ENCODE peak calls at places on chromosomes 16 and 17, in seven cellular contexts. One of them, this sample, is unnamed.

GRCh38 chr16:58488531-58488930 is 11.4 kb upstream of the NDRG4 start:
- DNase-seq in mesenchymal stem cell: no peak
- DNase-seq in neuronal stem cell: no peak
- DNase-seq in H9: peak
- DNase-seq in mesendoderm: peak
- DNase-seq in H1: no peak
- DNase-seq in IMR-90: no peak
- DNase-seq in this sample: no peak

GRCh38 chr16:11181889-11182279 is 74.1 kb downstream of the SOCS1 start:
- DNase-seq in mesendoderm: no peak
- DNase-seq in mesenchymal stem cell: no peak
- DNase-seq in H9: no peak
- DNase-seq in neuronal stem cell: no peak
- DNase-seq in H1: no peak
- DNase-seq in IMR-90: peak
- DNase-seq in this sample: peak

GRCh38 chr16:4213721-4214120 is 28.2 kb downstream of the SRL start:
- DNase-seq in H9: no peak
- DNase-seq in H1: no peak
- DNase-seq in mesendoderm: no peak
- DNase-seq in IMR-90: no peak
- DNase-seq in neuronal stem cell: no peak
- DNase-seq in mesenchymal stem cell: no peak
- DNase-seq in this sample: no peak

GRCh38 chr17:81241648-81242420 is 2.7 kb downstream of the NDUFAF8 start:
- DNase-seq in IMR-90: peak
- DNase-seq in H9: peak
- DNase-seq in mesendoderm: peak
- DNase-seq in mesenchymal stem cell: peak
- DNase-seq in H1: peak
- DNase-seq in neuronal stem cell: peak
- DNase-seq in this sample: peak

GRCh38 chr17:44781553-44782348 is 23.0 kb downstream of the ADAM11 start:
- DNase-seq in H9: peak
- DNase-seq in mesendoderm: peak
- DNase-seq in H1: no peak
- DNase-seq in IMR-90: no peak
- DNase-seq in mesenchymal stem cell: no peak
- DNase-seq in neuronal stem cell: no peak
- DNase-seq in this sample: no peak

GRCh38 chr16:23330161-23330560 is 28.1 kb downstream of the SCNN1B start:
- DNase-seq in H1: no peak
- DNase-seq in IMR-90: no peak
- DNase-seq in H9: no peak
- DNase-seq in mesenchymal stem cell: no peak
- DNase-seq in mesendoderm: no peak
- DNase-seq in neuronal stem cell: no peak
- DNase-seq in this sample: no peak

GRCh38 chr16:87241135-87241771 is 75.9 kb downstream of the C16orf95 start:
- DNase-seq in neuronal stem cell: no peak
- DNase-seq in H9: no peak
- DNase-seq in mesendoderm: no peak
- DNase-seq in H1: no peak
- DNase-seq in mesenchymal stem cell: no peak
- DNase-seq in IMR-90: no peak
- DNase-seq in this sample: no peak

GRCh38 chr17:7284911-7285310 is 3.4 kb downstream of the SLC2A4 start:
- DNase-seq in mesendoderm: no peak
- DNase-seq in H1: no peak
- DNase-seq in mesenchymal stem cell: no peak
- DNase-seq in IMR-90: no peak
- DNase-seq in H9: no peak
- DNase-seq in neuronal stem cell: no peak
- DNase-seq in this sample: no peak

GRCh38 chr16:82195917-82196494 is 26.0 kb upstream of the MPHOSPH6 start:
- DNase-seq in IMR-90: no peak
- DNase-seq in mesendoderm: no peak
- DNase-seq in neuronal stem cell: no peak
- DNase-seq in H9: no peak
- DNase-seq in H1: no peak
- DNase-seq in mesenchymal stem cell: peak
- DNase-seq in this sample: peak

GRCh38 chr17:65401581-65401980 is 159.9 kb downstream of the AXIN2 start:
- DNase-seq in IMR-90: no peak
- DNase-seq in H1: no peak
- DNase-seq in mesendoderm: no peak
- DNase-seq in H9: no peak
- DNase-seq in neuronal stem cell: no peak
- DNase-seq in mesenchymal stem cell: no peak
- DNase-seq in this sample: no peak

GRCh38 chr17:30290696-30291570 is 811 bp downstream of the BLMH start:
- DNase-seq in H9: peak
- DNase-seq in IMR-90: peak
- DNase-seq in mesendoderm: peak
- DNase-seq in mesenchymal stem cell: peak
- DNase-seq in H1: no peak
- DNase-seq in neuronal stem cell: peak
- DNase-seq in this sample: peak

GRCh38 chr17:30292490-30292858 is 730 bp upstream of the BLMH start:
- DNase-seq in mesendoderm: no peak
- DNase-seq in mesenchymal stem cell: no peak
- DNase-seq in neuronal stem cell: no peak
- DNase-seq in IMR-90: no peak
- DNase-seq in H9: no peak
- DNase-seq in H1: no peak
- DNase-seq in this sample: no peak

GRCh38 chr17:30296499-30297038 is 4.8 kb upstream of the BLMH start:
- DNase-seq in H1: no peak
- DNase-seq in mesendoderm: no peak
- DNase-seq in H9: no peak
- DNase-seq in IMR-90: no peak
- DNase-seq in neuronal stem cell: no peak
- DNase-seq in mesenchymal stem cell: no peak
- DNase-seq in this sample: peak

GRCh38 chr17:30290077-30290476 is 1.7 kb downstream of the BLMH start:
- DNase-seq in H1: no peak
- DNase-seq in IMR-90: no peak
- DNase-seq in H9: no peak
- DNase-seq in mesenchymal stem cell: no peak
- DNase-seq in neuronal stem cell: no peak
- DNase-seq in mesendoderm: no peak
- DNase-seq in this sample: no peak

DNA sequence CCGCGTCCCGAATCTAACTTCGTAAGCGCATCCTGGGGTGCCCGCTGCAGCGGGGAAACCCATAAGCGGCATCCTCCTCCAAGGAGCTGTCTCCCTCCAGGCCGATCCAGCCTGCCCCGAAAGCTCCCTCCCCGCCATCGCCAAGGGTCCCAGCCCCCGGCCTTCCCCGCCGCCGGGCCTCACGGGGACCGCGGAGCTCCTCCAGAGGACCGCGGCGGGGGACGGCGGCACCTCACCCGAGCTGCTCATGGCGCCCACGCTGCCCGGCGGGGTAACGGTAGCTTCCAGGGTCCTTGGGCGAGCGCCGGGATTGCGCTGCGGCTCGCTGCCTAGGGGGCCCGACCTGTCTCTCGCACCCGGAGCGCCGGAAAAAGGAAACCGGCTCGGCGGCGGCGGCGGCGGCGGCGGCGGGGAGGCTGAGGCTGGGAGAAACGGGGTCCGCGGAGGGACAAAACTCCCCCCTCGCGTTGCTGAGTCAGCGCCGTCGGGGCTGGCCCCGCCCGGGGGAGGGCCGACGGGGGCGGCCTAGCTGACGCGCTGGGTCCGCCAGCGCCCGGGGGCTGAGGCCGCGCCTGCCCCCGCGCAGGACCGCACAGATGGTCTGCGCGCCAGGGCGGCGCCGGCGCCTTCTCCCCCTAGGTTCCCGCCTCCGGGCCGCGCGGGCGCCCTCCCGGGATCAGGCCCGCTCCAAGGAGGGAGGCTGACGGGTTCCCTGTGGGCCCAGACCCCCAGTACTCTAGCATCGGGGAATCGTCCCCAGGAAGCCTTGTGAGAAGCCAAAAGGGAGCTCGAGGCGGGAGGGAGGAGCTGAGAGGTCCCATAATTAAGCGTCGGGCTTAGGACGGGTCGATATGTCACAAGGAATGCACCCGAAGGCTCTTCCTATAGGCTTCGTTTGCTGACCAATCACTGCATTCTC is at the start of gene BLMH:
- DNase-seq in H9: peak
- DNase-seq in mesendoderm: peak
- DNase-seq in H1: peak
- DNase-seq in mesenchymal stem cell: peak
- DNase-seq in neuronal stem cell: peak
- DNase-seq in IMR-90: peak
- DNase-seq in this sample: peak
- H2BK120ac ChIP-seq in H9: no peak
- H2BK120ac ChIP-seq in mesendoderm: no peak
- H2BK120ac ChIP-seq in H1: no peak
- H2BK120ac ChIP-seq in mesenchymal stem cell: peak
- H2BK120ac ChIP-seq in neuronal stem cell: peak
- H2BK120ac ChIP-seq in IMR-90: peak
- H2BK120ac ChIP-seq in this sample: peak

GRCh38 chr17:13087802-13088201 is 70.0 kb upstream of the ELAC2 start:
- DNase-seq in mesendoderm: no peak
- DNase-seq in mesenchymal stem cell: no peak
- DNase-seq in H1: no peak
- DNase-seq in IMR-90: no peak
- DNase-seq in H9: no peak
- DNase-seq in neuronal stem cell: no peak
- DNase-seq in this sample: no peak

GRCh38 chr17:13086142-13086769 is 68.4 kb upstream of the ELAC2 start:
- DNase-seq in H1: no peak
- DNase-seq in neuronal stem cell: no peak
- DNase-seq in mesendoderm: no peak
- DNase-seq in H9: no peak
- DNase-seq in IMR-90: no peak
- DNase-seq in mesenchymal stem cell: no peak
- DNase-seq in this sample: no peak

GRCh38 chr17:13085578-13085977 is 67.8 kb upstream of the ELAC2 start:
- DNase-seq in H9: no peak
- DNase-seq in H1: no peak
- DNase-seq in mesenchymal stem cell: no peak
- DNase-seq in IMR-90: no peak
- DNase-seq in mesendoderm: no peak
- DNase-seq in neuronal stem cell: no peak
- DNase-seq in this sample: no peak

GRCh38 chr17:13088666-13089065 is 70.8 kb upstream of the ELAC2 start:
- DNase-seq in neuronal stem cell: no peak
- DNase-seq in H1: no peak
- DNase-seq in IMR-90: no peak
- DNase-seq in mesendoderm: no peak
- DNase-seq in mesenchymal stem cell: peak
- DNase-seq in H9: no peak
- DNase-seq in this sample: no peak

GRCh38 chr17:13084420-13084819 is 66.6 kb upstream of the ELAC2 start:
- DNase-seq in mesendoderm: no peak
- DNase-seq in mesenchymal stem cell: no peak
- DNase-seq in neuronal stem cell: no peak
- DNase-seq in H1: no peak
- DNase-seq in H9: no peak
- DNase-seq in IMR-90: no peak
- DNase-seq in this sample: no peak
- H3K9ac ChIP-seq in mesendoderm: no peak
- H3K9ac ChIP-seq in mesenchymal stem cell: no peak
- H3K9ac ChIP-seq in neuronal stem cell: no peak
- H3K9ac ChIP-seq in H1: no peak
- H3K9ac ChIP-seq in H9: no peak
- H3K9ac ChIP-seq in IMR-90: no peak
- H3K9ac ChIP-seq in this sample: no peak

DNA sequence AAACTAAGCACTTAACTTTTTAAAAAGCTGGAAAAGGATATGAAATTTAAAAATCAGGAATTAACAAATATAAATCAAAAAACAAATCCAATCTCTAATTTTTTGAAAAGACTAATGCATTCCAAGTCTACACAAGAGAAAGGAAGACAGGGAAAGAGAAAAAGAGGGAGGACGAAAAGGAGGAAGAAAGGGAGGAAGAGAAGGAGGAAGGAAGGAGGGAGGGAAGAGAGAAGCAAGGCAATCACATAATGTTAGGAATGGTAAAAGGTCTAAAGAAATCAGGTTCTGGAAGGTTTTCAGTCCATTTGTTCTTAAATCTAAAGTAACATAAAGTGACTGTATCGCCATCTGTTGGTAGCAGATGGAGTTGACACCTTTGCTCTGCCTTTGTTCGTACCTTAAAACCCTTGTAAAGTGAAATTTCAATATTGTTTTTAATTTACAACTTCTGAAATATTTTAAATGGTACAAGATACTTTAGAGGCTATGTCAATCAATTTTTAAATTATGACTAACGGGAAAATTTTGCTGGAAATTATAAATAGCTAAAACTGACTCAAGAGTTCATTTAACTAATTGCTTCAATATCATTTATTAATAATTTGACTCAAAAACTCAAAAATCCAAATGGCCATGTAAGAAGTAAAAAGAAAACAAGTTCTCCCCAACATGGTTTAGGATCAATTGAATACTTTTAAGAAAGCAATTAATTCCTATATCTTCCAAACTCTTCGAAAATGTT is 20.4 kb upstream of the CDYL2 start:
- DNase-seq in H9: no peak
- DNase-seq in mesendoderm: peak
- DNase-seq in IMR-90: peak
- DNase-seq in H1: no peak
- DNase-seq in mesenchymal stem cell: peak
- DNase-seq in neuronal stem cell: peak
- DNase-seq in this sample: peak
- H2BK120ac ChIP-seq in H9: no peak
- H2BK120ac ChIP-seq in mesendoderm: no peak
- H2BK120ac ChIP-seq in IMR-90: no peak
- H2BK120ac ChIP-seq in H1: no peak
- H2BK120ac ChIP-seq in mesenchymal stem cell: no peak
- H2BK120ac ChIP-seq in neuronal stem cell: no peak
- H2BK120ac ChIP-seq in this sample: no peak

GRCh38 chr16:1336619-1337018 is 3.2 kb downstream of the BAIAP3 start:
- DNase-seq in neuronal stem cell: no peak
- DNase-seq in IMR-90: no peak
- DNase-seq in H1: no peak
- DNase-seq in mesenchymal stem cell: no peak
- DNase-seq in mesendoderm: no peak
- DNase-seq in H9: no peak
- DNase-seq in this sample: no peak

GRCh38 chr16:1338855-1339675 is 5.6 kb downstream of the BAIAP3 start:
- DNase-seq in IMR-90: no peak
- DNase-seq in neuronal stem cell: no peak
- DNase-seq in H1: no peak
- DNase-seq in mesenchymal stem cell: no peak
- DNase-seq in mesendoderm: no peak
- DNase-seq in H9: no peak
- DNase-seq in this sample: no peak

GRCh38 chr16:1335996-1336395 is 2.6 kb downstream of the BAIAP3 start:
- DNase-seq in neuronal stem cell: no peak
- DNase-seq in H9: no peak
- DNase-seq in H1: no peak
- DNase-seq in mesendoderm: peak
- DNase-seq in mesenchymal stem cell: no peak
- DNase-seq in IMR-90: no peak
- DNase-seq in this sample: no peak

GRCh38 chr16:1337486-1337885 is 4.0 kb downstream of the BAIAP3 start:
- DNase-seq in IMR-90: no peak
- DNase-seq in mesenchymal stem cell: no peak
- DNase-seq in neuronal stem cell: no peak
- DNase-seq in H9: no peak
- DNase-seq in H1: no peak
- DNase-seq in mesendoderm: peak
- DNase-seq in this sample: no peak

GRCh38 chr16:1338119-1338730 is 4.8 kb downstream of the BAIAP3 start:
- DNase-seq in mesenchymal stem cell: no peak
- DNase-seq in neuronal stem cell: no peak
- DNase-seq in IMR-90: no peak
- DNase-seq in H1: no peak
- DNase-seq in mesendoderm: no peak
- DNase-seq in H9: peak
- DNase-seq in this sample: peak
- H3K9ac ChIP-seq in mesenchymal stem cell: no peak
- H3K9ac ChIP-seq in neuronal stem cell: no peak
- H3K9ac ChIP-seq in IMR-90: no peak
- H3K9ac ChIP-seq in H1: no peak
- H3K9ac ChIP-seq in mesendoderm: no peak
- H3K9ac ChIP-seq in H9: no peak
- H3K9ac ChIP-seq in this sample: no peak